ENCODE peak calls at places on chromosomes 11 and 22, in seven cellular contexts. V, R, Q, G, C, Z and L are unnamed samples.

GRCh38 chr22:45970709-45971388 is 6.1 kb downstream of the WNT7B start:
- DNase-seq in Z (no peak), R (no peak), C (peak), Q (no peak), G (no peak), V (peak), L (no peak)

GRCh38 chr11:13207665-13208594 is 69.7 kb upstream of the BMAL1 start:
- DNase-seq in V (peak), Q (no peak), G (no peak), R (no peak), Z (no peak), C (no peak), L (no peak)

GRCh38 chr11:95255523-95256165 is 24.6 kb upstream of the SESN3 start:
- DNase-seq in G (no peak), Q (no peak), R (no peak), C (no peak), V (no peak), Z (no peak), L (no peak)

GRCh38 chr22:18076060-18076497 is 1.7 kb upstream of the PEX26 start:
- DNase-seq in R (peak), V (peak), G (no peak), Q (no peak), Z (peak), C (peak), L (peak)

GRCh38 chr22:19832476-19833108 is 22.1 kb downstream of the GNB1L start:
- DNase-seq in R (no peak), G (no peak), V (no peak), C (no peak), Z (peak), Q (no peak), L (no peak)

GRCh38 chr11:122209619-122210377 is 93.8 kb upstream of the BLID start:
- DNase-seq in Z (no peak), Q (no peak), C (no peak), V (peak), G (peak), R (no peak), L (no peak)

GRCh38 chr11:114154271-114155047 is 94.9 kb downstream of the ZBTB16 start:
- DNase-seq in R (no peak), Q (no peak), C (no peak), V (no peak), G (no peak), Z (no peak), L (no peak)

GRCh38 chr11:5289696-5290095 is 12.1 kb downstream of the OR51B4 start:
- DNase-seq in Q (no peak), C (no peak), Z (no peak), V (no peak), G (no peak), R (no peak), L (no peak)